ENCODE peak calls at places on chromosomes 13 and 19, in six cellular contexts. C is foreskin keratinocyte, K is left ventricle myocardium inferior, O is choroid plexus epithelial cell, Q is AG09309, W is uterus. R is an unnamed sample.

GRCh38 chr19:17346109-17346671 is 8.8 kb downstream of the GTPBP3 start:
- DNase-seq in K (peak), C (peak), W (peak), Q (no peak), O (peak), R (peak)

GRCh38 chr13:37383856-37384255 is 214.7 kb downstream of the POSTN start:
- DNase-seq in W (no peak), K (no peak), C (no peak), Q (no peak), O (no peak), R (no peak)

GRCh38 chr13:77112961-77113360 is 86.0 kb upstream of the FBXL3 start:
- DNase-seq in W (no peak), O (no peak), Q (no peak), C (no peak), K (no peak), R (no peak)

GRCh38 chr19:15303105-15303780 is 29.1 kb downstream of the BRD4 start:
- DNase-seq in O (peak), Q (no peak), C (no peak), W (no peak), K (no peak), R (no peak)

GRCh38 chr19:9857920-9858746 is 23.0 kb downstream of the PIN1 start:
- DNase-seq in C (no peak), Q (no peak), O (no peak), K (no peak), W (no peak), R (no peak)

GRCh38 chr13:23639672-23640275 is 69.6 kb downstream of the TNFRSF19 start:
- DNase-seq in O (no peak), W (no peak), K (no peak), C (no peak), Q (no peak), R (no peak)

GRCh38 chr19:46497773-46498172 is 2.1 kb upstream of the PNMA8B start:
- DNase-seq in K (no peak), C (no peak), O (no peak), W (no peak), Q (no peak), R (no peak)

GRCh38 chr13:39968646-39969475 is 313.4 kb downstream of the COG6 start:
- DNase-seq in Q (no peak), K (no peak), O (no peak), C (peak), W (no peak), R (no peak)

GRCh38 chr19:46478356-46478986 is 7.1 kb upstream of the PNMA8A start:
- DNase-seq in C (no peak), Q (no peak), W (no peak), K (no peak), O (peak), R (no peak)

GRCh38 chr19:17654993-17655392 is 33.2 kb downstream of the UNC13A start:
- DNase-seq in Q (no peak), O (no peak), C (peak), W (no peak), K (no peak), R (no peak)

GRCh38 chr13:110006304-110006703 is 219.9 kb upstream of the IRS2 start:
- DNase-seq in K (no peak), C (peak), Q (no peak), W (peak), O (peak), R (no peak)

GRCh38 chr13:43787998-43788397 is 1.2 kb upstream of the ENOX1 start:
- DNase-seq in W (no peak), C (peak), O (peak), Q (no peak), K (no peak), R (no peak)

GRCh38 chr13:86932935-86933334 is 738.2 kb upstream of the SLITRK5 start:
- DNase-seq in C (no peak), O (peak), K (no peak), Q (no peak), W (no peak), R (no peak)

GRCh38 chr19:47024502-47024901 is 4.9 kb downstream of the NPAS1 start:
- DNase-seq in K (no peak), Q (no peak), C (no peak), W (no peak), O (no peak), R (no peak)

GRCh38 chr13:101660711-101661110 is 208.2 kb downstream of the ITGBL1 start:
- DNase-seq in O (no peak), K (no peak), Q (no peak), W (no peak), C (no peak), R (no peak)

GRCh38 chr19:46678110-46678732 is 17.2 kb upstream of the DACT3 start:
- DNase-seq in O (no peak), W (no peak), K (no peak), Q (no peak), C (no peak), R (no peak)

GRCh38 chr19:35395762-35396199 is 24.9 kb downstream of the GPR42 start:
- DNase-seq in C (no peak), K (no peak), O (peak), W (no peak), Q (no peak), R (no peak)

GRCh38 chr19:16461630-16462051 is 10.1 kb downstream of the EPS15L1 start:
- DNase-seq in W (no peak), Q (no peak), C (no peak), O (no peak), K (peak), R (peak)

GRCh38 chr13:99002191-99002710 is 24.4 kb upstream of the DOCK9 start:
- DNase-seq in C (no peak), W (no peak), K (no peak), Q (no peak), O (no peak), R (no peak)

GRCh38 chr19:40594251-40594650 is 6.9 kb upstream of the LTBP4 start:
- DNase-seq in W (no peak), C (no peak), Q (no peak), K (no peak), O (no peak), R (no peak)

GRCh38 chr19:30307191-30307974 is 64.8 kb upstream of the ZNF536 start:
- DNase-seq in K (no peak), O (no peak), W (no peak), C (no peak), Q (no peak), R (no peak)

GRCh38 chr13:101681834-101682233 is 229.4 kb downstream of the ITGBL1 start:
- DNase-seq in C (no peak), Q (no peak), O (peak), W (no peak), K (no peak), R (no peak)

GRCh38 chr13:23506821-23507210 is 63.4 kb upstream of the TNFRSF19 start:
- DNase-seq in O (peak), W (no peak), K (no peak), C (no peak), Q (no peak), R (no peak)

GRCh38 chr19:1767464-1767933 is 14.2 kb downstream of the ONECUT3 start:
- DNase-seq in O (no peak), Q (no peak), K (peak), W (peak), C (no peak), R (no peak)

GRCh38 chr13:54989418-54989817 is 1960.8 kb downstream of the OLFM4 start:
- DNase-seq in O (no peak), K (no peak), W (no peak), C (no peak), Q (no peak), R (no peak)
- TF ChIP-seq CTCF in O (no peak), K (no peak), W (no peak), C (no peak), Q (no peak), R (no peak)

DNA sequence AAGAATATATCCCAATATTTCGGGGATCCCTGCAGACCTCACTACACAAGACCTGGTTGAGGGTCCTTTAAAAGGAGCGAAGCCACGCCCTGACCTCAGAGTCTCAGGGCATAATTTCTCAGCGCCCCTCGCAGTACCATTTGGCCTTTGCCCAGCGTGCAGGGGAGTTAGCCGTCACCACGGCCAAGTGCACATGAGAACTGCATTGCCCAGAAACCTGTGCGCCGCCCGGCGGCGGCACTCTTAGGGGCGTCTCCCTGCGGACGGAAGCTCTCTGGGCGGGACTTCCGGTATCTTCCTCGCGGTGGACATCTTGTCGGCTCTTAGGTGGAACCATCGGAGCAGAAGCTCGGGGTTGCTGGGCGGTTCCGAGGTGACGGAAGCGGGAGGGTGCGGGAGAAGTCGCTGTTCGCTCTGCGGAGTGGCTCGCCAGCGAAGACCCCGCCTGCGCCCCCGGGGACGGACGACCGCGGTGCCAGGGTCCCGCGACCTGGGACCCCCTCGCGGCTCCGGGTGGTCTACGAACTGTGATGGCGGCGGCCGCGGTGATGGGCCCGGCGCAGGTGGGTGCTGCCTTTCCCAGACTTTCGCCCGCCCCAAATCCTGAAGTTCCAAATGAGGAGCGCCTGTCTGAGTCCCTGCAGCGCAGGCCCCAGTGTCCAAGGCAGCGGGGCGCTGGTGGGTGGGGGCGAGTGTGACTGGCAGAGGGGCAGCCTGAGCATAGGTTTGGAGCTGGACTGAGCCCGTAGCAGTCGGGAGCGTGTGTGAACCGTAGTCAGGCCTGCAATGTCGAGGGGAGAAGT is at the start of gene ZNF134:
- DNase-seq in Q (peak), C (peak), W (peak), K (peak), O (peak), R (peak)
- TF ChIP-seq CTCF in Q (peak), C (peak), W (peak), K (peak), O (peak), R (peak)

GRCh38 chr13:74573654-74574053 is 439.4 kb upstream of the KLF12 start:
- DNase-seq in Q (no peak), O (no peak), C (no peak), W (no peak), K (peak), R (no peak)
- TF ChIP-seq CTCF in Q (peak), O (peak), C (no peak), W (no peak), K (peak), R (no peak)

GRCh38 chr13:38636756-38637155 is 50.1 kb upstream of the FREM2 start:
- DNase-seq in C (no peak), W (no peak), Q (no peak), K (no peak), O (no peak), R (no peak)

GRCh38 chr13:38637576-38637975 is 49.3 kb upstream of the FREM2 start:
- DNase-seq in Q (no peak), K (no peak), O (no peak), C (no peak), W (no peak), R (no peak)

GRCh38 chr13:38630780-38631179 is 56.1 kb upstream of the FREM2 start:
- DNase-seq in W (no peak), O (no peak), C (peak), K (no peak), Q (no peak), R (no peak)

GRCh38 chr13:38636106-38636505 is 50.8 kb upstream of the FREM2 start:
- DNase-seq in O (no peak), K (no peak), C (no peak), W (no peak), Q (no peak), R (no peak)

DNA sequence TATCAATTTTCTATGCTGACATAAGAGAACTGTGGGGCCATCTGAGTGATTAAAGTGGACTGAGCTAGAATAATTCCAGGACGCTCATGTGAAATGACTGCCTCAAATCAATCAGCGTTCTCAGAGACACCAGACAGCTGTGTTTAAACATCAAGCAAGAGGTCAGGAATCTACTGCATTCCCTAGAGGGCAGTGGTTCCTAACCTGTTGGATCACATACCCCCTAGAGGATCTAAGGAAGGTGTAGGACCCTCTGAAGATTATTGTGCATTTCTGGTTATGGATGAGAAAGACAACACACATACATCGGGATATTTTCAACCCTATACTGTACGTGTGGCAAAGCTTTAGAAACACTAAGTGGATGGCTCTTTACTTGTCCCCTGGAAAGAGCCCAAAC is 51.8 kb upstream of the FREM2 start:
- DNase-seq in C (no peak), Q (no peak), K (no peak), O (no peak), W (no peak), R (no peak)
- TF ChIP-seq CTCF in C (peak), Q (no peak), K (no peak), O (no peak), W (no peak), R (no peak)

DNA sequence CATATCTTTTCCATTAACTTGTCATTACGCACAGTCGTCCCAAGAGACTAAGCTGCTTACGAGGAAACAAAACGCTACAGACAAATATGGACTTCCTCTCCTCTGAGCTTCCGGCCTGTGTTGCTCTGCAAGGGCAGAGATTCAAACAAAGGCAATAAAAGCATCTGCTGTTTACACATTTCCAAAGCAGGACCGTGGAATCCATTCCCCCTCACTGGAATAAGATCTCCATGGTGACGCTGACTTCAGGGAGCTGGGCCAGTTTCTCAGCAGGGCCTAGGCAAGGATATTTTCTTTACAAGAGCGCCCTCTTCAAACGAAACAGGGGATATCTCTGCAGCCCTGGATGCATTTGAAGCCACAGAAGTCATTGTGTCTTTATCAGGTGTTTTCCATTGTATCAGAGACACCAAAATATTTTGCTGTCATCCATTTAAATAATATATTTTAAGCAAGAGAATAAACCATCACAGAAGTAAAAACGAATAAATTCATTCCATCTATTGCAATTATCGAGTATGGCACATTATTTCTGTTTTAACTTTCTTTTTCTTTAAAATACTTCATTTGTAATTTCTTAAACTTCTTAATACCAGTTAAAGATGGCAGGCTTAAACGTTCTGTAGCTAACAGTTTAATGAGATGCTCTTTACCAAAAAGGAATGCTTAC is 177.5 kb downstream of the DCLK1 start:
- DNase-seq in K (peak), Q (peak), C (peak), O (peak), W (peak), R (peak)
- TF ChIP-seq CTCF in K (peak), Q (peak), C (peak), O (peak), W (peak), R (peak)

DNA sequence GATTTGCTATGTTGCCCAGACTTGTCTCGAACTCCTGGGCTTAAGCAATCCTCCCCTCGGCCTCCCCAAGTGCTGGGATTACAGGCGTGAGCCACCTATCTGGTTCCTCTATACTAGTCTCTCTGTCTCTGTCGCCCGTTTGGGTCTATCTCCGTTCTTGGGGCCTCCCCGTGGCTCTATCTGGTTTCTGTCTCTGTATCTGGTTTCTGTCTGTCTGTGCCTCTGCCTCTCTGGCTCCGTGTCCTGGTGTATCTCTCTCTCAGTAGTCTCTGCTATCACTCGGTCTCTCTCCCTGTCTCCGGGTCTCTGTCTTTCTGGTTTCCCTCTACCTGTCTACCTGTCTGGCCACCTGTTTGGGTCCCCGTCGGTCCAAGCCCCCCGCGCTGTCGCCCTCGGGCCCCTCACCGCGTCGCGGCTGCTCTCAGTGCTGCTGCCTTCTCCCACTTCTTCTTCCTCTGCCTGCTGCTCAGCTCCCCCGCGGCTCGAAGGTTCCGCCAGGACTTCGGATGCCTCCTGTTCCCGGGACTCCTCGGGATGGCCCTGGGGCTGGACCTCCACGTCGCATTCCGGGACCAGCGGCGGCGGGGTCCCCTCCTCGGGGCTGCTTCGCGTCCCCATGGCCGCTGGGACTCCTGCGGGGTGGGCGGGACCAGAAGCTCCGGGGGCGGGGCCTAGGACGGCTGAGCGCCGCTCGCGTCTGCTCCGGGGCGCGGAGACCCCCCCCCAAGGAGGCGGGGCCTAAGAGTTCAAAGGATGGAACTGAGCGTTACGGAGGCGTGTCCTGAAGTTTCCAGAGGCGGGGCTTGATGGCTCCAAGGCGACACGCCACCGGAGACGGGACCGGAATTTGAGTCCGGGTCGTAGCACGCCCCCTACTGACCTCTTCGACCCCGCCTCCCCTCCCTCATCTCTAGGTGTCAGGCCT is 783 bp downstream of the PHLDB3 start:
- DNase-seq in W (peak), Q (peak), O (peak), C (peak), K (peak), R (peak)
- TF ChIP-seq CTCF in W (peak), Q (no peak), O (peak), C (peak), K (no peak), R (peak)

DNA sequence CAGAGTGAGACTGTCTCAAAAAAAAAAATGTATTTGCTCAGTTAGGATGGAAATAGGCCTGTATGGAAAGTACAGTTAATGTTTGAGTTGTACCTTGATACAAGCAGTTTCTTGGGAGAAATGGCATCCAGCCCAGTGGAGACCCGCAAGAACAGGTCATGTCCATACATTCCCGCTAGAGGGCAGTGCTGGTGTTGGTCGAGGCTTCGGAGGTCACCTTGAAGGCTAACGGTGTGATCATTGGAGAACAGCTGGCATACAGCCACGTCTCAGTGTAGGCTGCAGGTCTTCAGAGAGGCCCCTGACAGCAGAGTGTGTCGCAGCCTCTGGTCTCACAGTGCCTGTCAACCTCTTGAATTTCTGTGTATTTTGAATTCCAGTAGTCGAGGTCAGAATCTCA is 7.5 kb downstream of the ZNF610 start:
- DNase-seq in K (peak), W (peak), C (no peak), Q (no peak), O (peak), R (no peak)
- TF ChIP-seq CTCF in K (peak), W (peak), C (peak), Q (peak), O (peak), R (peak)

R was measured in right atrium auricular region.